ENCODE peak calls at places on chromosome 1, in five cellular contexts. O is iris pigment epithelial cell; Y is AG09319; T is IMR-90; U is stimulated activated CD8-positive, alpha-beta memory T cell treated with anti-CD3 and anti-CD28 coated beads, Interleukin-7, amount 100 ng/mL, for 1 hour. H is an unnamed sample.

GRCh38 chr1:10663668-10664035 is 132.8 kb downstream of the CASZ1 start:
- DNase-seq in Y (no peak), U (no peak), O (no peak), T (peak; percentile 10), H (no peak)

GRCh38 chr1:235270625-235271024 is 57.4 kb downstream of the ARID4B start:
- DNase-seq in T (peak; percentile 45), O (peak; percentile 56), U (no peak), Y (peak; percentile 16), H (peak; percentile 35)

GRCh38 chr1:6239213-6239752 is 3.5 kb upstream of the ICMT start:
- DNase-seq in O (no peak), T (no peak), Y (no peak), U (no peak), H (no peak)

GRCh38 chr1:43853161-43853921 is 80.3 kb upstream of the ARTN start:
- DNase-seq in Y (no peak), T (peak; percentile 79), O (peak; percentile 47), U (peak; percentile 7), H (peak; percentile 89)

GRCh38 chr1:47481936-47482335 is 44.1 kb downstream of the FOXD2 start:
- DNase-seq in U (no peak), O (no peak), T (no peak), Y (no peak), H (no peak)

GRCh38 chr1:234212764-234213406 is 160.4 kb upstream of the COA6 start:
- DNase-seq in U (no peak), T (peak; percentile 26), Y (no peak), O (peak; percentile 37), H (peak; percentile 55)

GRCh38 chr1:50633465-50633864 is 210.2 kb upstream of the DMRTA2 start:
- DNase-seq in Y (no peak), O (no peak), U (no peak), T (no peak), H (no peak)

GRCh38 chr1:220734571-220735326 is 13.4 kb upstream of the MTARC2 start:
- DNase-seq in Y (peak; percentile 16), O (peak; percentile 90), U (no peak), T (peak; percentile 81), H (peak; percentile 69)

GRCh38 chr1:168876830-168877229 is 147.8 kb upstream of the DPT start:
- DNase-seq in T (no peak), O (no peak), U (no peak), Y (no peak), H (no peak)

GRCh38 chr1:30095451-30096025 is 627.8 kb downstream of the MATN1 start:
- DNase-seq in Y (no peak), U (no peak), T (no peak), O (no peak), H (no peak)

GRCh38 chr1:205545001-205545919 is 40.8 kb downstream of the CDK18 start:
- DNase-seq in U (no peak), O (no peak), Y (no peak), T (no peak), H (no peak)

GRCh38 chr1:156073740-156074139 is 8.5 kb downstream of the MEX3A start:
- DNase-seq in T (no peak), Y (no peak), U (no peak), O (no peak), H (no peak)

GRCh38 chr1:151893176-151893924 is 16.0 kb downstream of the THEM4 start:
- DNase-seq in Y (no peak), O (peak; percentile 26), T (no peak), U (no peak), H (no peak)

GRCh38 chr1:229207916-229208315 is 63.0 kb upstream of the RAB4A start:
- DNase-seq in U (no peak), T (no peak), O (no peak), Y (no peak), H (no peak)

GRCh38 chr1:39326836-39327235 is 122.3 kb downstream of the MACF1 start:
- DNase-seq in O (peak; percentile 27), T (peak; percentile 51), Y (no peak), U (no peak), H (peak; percentile 11)

GRCh38 chr1:58983159-58983558 is 199.3 kb upstream of the JUN start:
- DNase-seq in T (peak; percentile 4), U (no peak), O (peak; percentile 26), Y (no peak), H (no peak)

GRCh38 chr1:2988256-2988655 is 33.0 kb upstream of the ACTRT2 start:
- DNase-seq in Y (no peak), T (no peak), O (no peak), U (no peak), H (no peak)

H was measured in fibroblast of lung.